ENCODE peak calls at places on chromosomes 13 and 19, in five cellular contexts. L, O, Y, F and Q are unnamed samples.

GRCh38 chr13:74443623-74444022 is 309.4 kb upstream of the KLF12 start:
- DNase-seq in L (peak; percentile 2), O (no peak), Y (no peak), F (peak; percentile 38), Q (no peak)

GRCh38 chr19:38024991-38025716 is 118.1 kb downstream of the SIPA1L3 start:
- DNase-seq in L (no peak), O (no peak), Y (no peak), F (no peak), Q (no peak)

GRCh38 chr13:110546389-110546788 is 15.1 kb downstream of the RAB20 start:
- DNase-seq in L (no peak), O (no peak), Y (no peak), F (no peak), Q (no peak)

GRCh38 chr13:29810145-29810742 is 40.2 kb downstream of the UBL3 start:
- DNase-seq in L (no peak), O (no peak), Y (no peak), F (no peak), Q (no peak)

GRCh38 chr13:53121879-53122278 is 93.3 kb downstream of the OLFM4 start:
- DNase-seq in L (no peak), O (no peak), Y (no peak), F (no peak), Q (no peak)

GRCh38 chr19:7855426-7856276 is 18.5 kb downstream of the PRR36 start:
- DNase-seq in L (no peak), O (no peak), Y (no peak), F (no peak), Q (no peak)

GRCh38 chr13:111123221-111123620 is 8.1 kb downstream of the ARHGEF7 start:
- DNase-seq in L (no peak), O (no peak), Y (no peak), F (no peak), Q (no peak)

GRCh38 chr19:13441810-13442512 is 64.3 kb downstream of the CACNA1A start:
- DNase-seq in L (peak; percentile 15), O (peak; percentile 37), Y (peak; percentile 25), F (peak; percentile 46), Q (no peak)

GRCh38 chr13:45243072-45243471 is 42.2 kb upstream of the KCTD4 start:
- DNase-seq in L (no peak), O (no peak), Y (no peak), F (no peak), Q (no peak)

GRCh38 chr13:106795847-106796246 is 227.9 kb upstream of the ARGLU1 start:
- DNase-seq in L (no peak), O (no peak), Y (no peak), F (no peak), Q (no peak)

GRCh38 chr13:65560936-65561335 is 1669.2 kb downstream of the PCDH9 start:
- DNase-seq in L (no peak), O (no peak), Y (no peak), F (no peak), Q (no peak)

GRCh38 chr19:5665781-5666513 is 14.4 kb downstream of the MICOS13 start:
- DNase-seq in L (no peak), O (peak; percentile 62), Y (no peak), F (no peak), Q (peak; percentile 8)

GRCh38 chr19:53422551-53422950 is 9.2 kb upstream of the ZNF761 start:
- DNase-seq in L (no peak), O (no peak), Y (no peak), F (no peak), Q (no peak)

GRCh38 chr19:18972301-18972831 is 31.3 kb upstream of the HOMER3 start:
- DNase-seq in L (peak; percentile 31), O (no peak), Y (no peak), F (no peak), Q (no peak)

GRCh38 chr13:101115762-101116161 is 300.5 kb downstream of the NALCN start:
- DNase-seq in L (peak; percentile 20), O (no peak), Y (no peak), F (peak; percentile 65), Q (no peak)

GRCh38 chr13:32284927-32285632 is 30.1 kb downstream of the ZAR1L start:
- DNase-seq in L (peak; percentile 94), O (no peak), Y (no peak), F (peak; percentile 87), Q (no peak)

GRCh38 chr13:48578516-48579166 is 45.8 kb upstream of the RCBTB2 start:
- DNase-seq in L (no peak), O (no peak), Y (no peak), F (no peak), Q (no peak)

GRCh38 chr19:964761-965694 is 19.1 kb upstream of the WDR18 start:
- DNase-seq in L (no peak), O (no peak), Y (no peak), F (no peak), Q (peak; percentile 22)